ENCODE peak calls at places on chromosomes 13 and 19, in four cellular contexts. V is K562, W is GM12878, E is HL-60. B is an unnamed sample.

GRCh38 chr19:47240996-47241918 is 10.3 kb upstream of the BBC3 start:
- DNase-seq in E (peak), V (peak), W (no peak), B (peak)

GRCh38 chr13:25901460-25902376 is 150.1 kb downstream of the SHISA2 start:
- DNase-seq in V (no peak), E (no peak), W (peak), B (no peak)

GRCh38 chr19:19033426-19034203 is at the start of the genes ARMC6 and SUGP2:
- DNase-seq in E (peak), W (peak), V (peak), B (peak)

GRCh38 chr19:10193666-10194499 is 870 bp downstream of the DNMT1 start:
- DNase-seq in V (peak), E (no peak), W (no peak), B (no peak)

GRCh38 chr19:1259873-1260748 is 9.0 kb upstream of the CIRBP start:
- DNase-seq in V (no peak), W (no peak), E (no peak), B (no peak)

GRCh38 chr19:54600228-54600627 is 6.8 kb downstream of the LILRA1 start:
- DNase-seq in W (no peak), V (no peak), E (no peak), B (no peak)

GRCh38 chr19:49690073-49690655 is 752 bp upstream of the CPT1C start:
- DNase-seq in W (no peak), E (no peak), V (no peak), B (no peak)

GRCh38 chr19:57191141-57192063 is at the start of gene ZNF264:
- DNase-seq in V (peak), E (peak), W (peak), B (peak)

GRCh38 chr13:70162141-70162540 is 53.9 kb upstream of the KLHL1 start:
- DNase-seq in V (no peak), W (no peak), E (no peak), B (no peak)

GRCh38 chr19:34350161-34350561 is 14.8 kb upstream of the GPI start:
- DNase-seq in V (no peak), E (no peak), W (no peak), B (peak)
- TF ChIP-seq SPI1 in V (no peak), E (no peak), W (no peak), B (no peak)

GRCh38 chr19:50794074-50794777 is 4.0 kb downstream of the ACP4 start:
- DNase-seq in E (peak), V (peak), W (no peak), B (peak)
- TF ChIP-seq SPI1 in E (no peak), V (no peak), W (no peak), B (no peak)

GRCh38 chr13:62482351-62482750 is 1066.7 kb upstream of the PCDH20 start:
- DNase-seq in E (no peak), W (no peak), V (no peak), B (no peak)
- TF ChIP-seq SPI1 in E (no peak), W (no peak), V (no peak), B (no peak)

DNA sequence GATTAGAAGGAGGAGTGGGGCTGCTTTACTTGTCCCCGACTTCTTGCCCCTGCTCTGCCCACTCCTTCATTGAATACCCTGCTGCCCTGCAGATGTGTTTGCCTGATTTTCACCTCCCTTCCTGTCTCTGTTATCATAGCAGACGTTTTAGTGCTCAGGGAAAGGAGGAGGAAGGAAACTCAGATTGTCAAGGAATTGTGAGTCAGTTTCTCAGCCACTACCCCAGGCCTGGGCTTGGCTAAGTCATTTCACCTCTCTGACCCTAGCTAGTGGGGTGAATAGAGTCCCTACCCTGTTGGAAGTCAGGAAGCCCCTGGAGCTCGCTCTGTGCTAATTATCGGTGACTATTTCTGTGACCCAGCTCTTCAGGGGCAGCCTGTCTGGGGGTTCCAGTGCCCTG is 3.9 kb downstream of the BCKDHA start:
- DNase-seq in W (no peak), E (no peak), V (no peak), B (no peak)
- TF ChIP-seq SPI1 in W (no peak), E (no peak), V (no peak), B (no peak)

DNA sequence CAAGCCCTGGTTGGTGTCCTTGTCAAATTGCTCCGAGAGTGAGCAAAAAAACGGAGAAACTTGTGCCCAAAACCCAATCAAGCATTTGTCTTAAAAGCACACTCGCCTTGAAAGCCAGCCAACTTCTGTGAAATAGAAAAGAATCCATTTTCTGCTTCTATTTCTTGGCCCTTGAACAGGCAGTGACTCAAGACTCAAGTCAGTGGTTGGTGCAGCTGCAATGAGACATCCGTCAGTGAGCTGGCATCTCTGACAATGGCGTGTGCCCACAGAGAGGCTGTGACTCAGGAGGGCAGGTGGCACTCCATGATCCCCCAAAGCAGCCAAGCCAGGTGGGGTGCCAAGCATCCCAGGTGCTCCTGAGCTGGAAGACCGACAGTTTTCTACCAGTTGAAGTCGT is 72.2 kb upstream of the MRI1 start:
- DNase-seq in E (no peak), V (no peak), W (no peak), B (no peak)
- TF ChIP-seq SPI1 in E (no peak), V (no peak), W (no peak), B (no peak)

DNA sequence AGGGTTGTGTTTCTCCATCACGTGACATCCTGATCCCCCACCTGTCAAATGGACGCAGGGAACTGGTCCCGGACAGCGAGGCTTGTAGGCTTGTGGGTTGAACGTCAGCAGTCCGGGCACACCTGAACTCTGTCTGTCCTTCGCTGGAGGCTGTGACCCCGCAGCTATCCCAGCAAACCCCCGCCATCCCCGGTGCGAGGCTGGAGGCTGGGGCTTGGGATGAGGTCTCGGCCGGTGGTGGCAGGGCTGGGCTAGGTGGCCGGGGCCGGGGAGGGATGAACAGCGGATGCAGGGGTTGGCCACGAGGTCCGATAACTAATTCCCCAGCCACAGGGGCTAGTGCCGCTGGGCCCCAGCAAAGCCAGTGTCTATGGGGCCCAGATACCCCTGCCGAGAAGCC is 8.8 kb downstream of the LSM7 start:
- DNase-seq in V (no peak), E (no peak), W (no peak), B (no peak)
- TF ChIP-seq SPI1 in V (no peak), E (no peak), W (no peak), B (no peak)

DNA sequence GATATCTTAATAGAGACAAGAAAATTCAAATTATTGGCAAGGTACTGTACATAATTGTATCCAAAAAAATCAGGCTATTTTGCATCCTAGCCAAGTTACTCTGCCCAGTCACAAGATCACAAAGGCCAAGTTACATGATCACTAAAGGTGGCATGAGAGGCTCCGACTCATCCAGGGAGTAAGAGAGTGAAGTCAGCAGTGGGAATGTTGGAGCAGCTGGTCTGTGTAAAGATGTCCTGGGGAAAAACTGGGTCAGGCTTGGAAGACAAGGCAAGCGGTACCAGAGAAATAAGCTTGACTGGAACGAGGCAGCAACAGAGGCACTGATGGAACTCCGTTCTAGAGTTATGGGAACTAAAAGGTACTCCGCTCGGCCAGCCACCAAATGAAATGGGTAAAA is 50.2 kb upstream of the PSG2 start:
- DNase-seq in E (no peak), V (no peak), W (no peak), B (no peak)
- TF ChIP-seq SPI1 in E (no peak), V (no peak), W (no peak), B (no peak)

GRCh38 chr13:62747152-62747551 is 1331.5 kb upstream of the PCDH20 start:
- DNase-seq in V (no peak), W (no peak), E (no peak), B (no peak)

GRCh38 chr13:62747629-62748028 is 1332.0 kb upstream of the PCDH20 start:
- DNase-seq in E (no peak), V (no peak), W (no peak), B (no peak)
- TF ChIP-seq SPI1 in E (no peak), V (no peak), W (no peak), B (peak)

GRCh38 chr13:38905081-38905480 is 85.5 kb downstream of the STOML3 start:
- DNase-seq in V (no peak), W (no peak), E (no peak), B (no peak)
- TF ChIP-seq SPI1 in V (no peak), W (no peak), E (no peak), B (no peak)

GRCh38 chr13:79212064-79212619 is 193.9 kb downstream of the RBM26 start:
- DNase-seq in V (no peak), W (no peak), E (no peak), B (no peak)
- TF ChIP-seq SPI1 in V (no peak), W (no peak), E (no peak), B (no peak)